ENCODE peak calls at places on chromosome 17, in six cellular contexts. D is ovary, J is sigmoid colon, P is lung, U is cardiac fibroblast, S is ascending aorta. M is an unnamed sample.

GRCh38 chr17:39927928-39928867 is 666 bp downstream of the LRRC3C start:
- DNase-seq in D (peak; percentile 74), J (peak; percentile 85), P (peak; percentile 56), U (peak; percentile 22), S (no peak), M (no peak)

GRCh38 chr17:2053380-2054261 is 1.3 kb upstream of the HIC1 start:
- DNase-seq in D (peak; percentile 93), J (peak; percentile 93), P (no peak), U (peak; percentile 74), S (no peak), M (peak; percentile 76)

GRCh38 chr17:75124041-75124818 is 7.3 kb downstream of the NT5C start:
- DNase-seq in D (peak; percentile 55), J (no peak), P (peak; percentile 77), U (peak; percentile 61), S (no peak), M (no peak)

GRCh38 chr17:17206149-17206912 is at the start of gene PLD6:
- DNase-seq in D (peak; percentile 93), J (peak; percentile 94), P (peak; percentile 86), U (peak; percentile 67), S (peak; percentile 44), M (peak; percentile 63)

GRCh38 chr17:15143524-15143923 is 121.6 kb downstream of the PMP22 start:
- DNase-seq in D (no peak), J (no peak), P (no peak), U (no peak), S (no peak), M (no peak)

GRCh38 chr17:13157656-13158055 is 139.8 kb upstream of the ELAC2 start:
- DNase-seq in D (no peak), J (no peak), P (no peak), U (no peak), S (no peak), M (peak; percentile 41)

GRCh38 chr17:31803494-31804213 is 55.4 kb downstream of the COPRS start:
- DNase-seq in D (no peak), J (no peak), P (no peak), U (no peak), S (no peak), M (no peak)

GRCh38 chr17:66892286-66892685 is 57.4 kb downstream of the CACNG5 start:
- DNase-seq in D (no peak), J (no peak), P (no peak), U (no peak), S (no peak), M (no peak)

GRCh38 chr17:71142333-71142732 is 973.0 kb downstream of the KCNJ2 start:
- DNase-seq in D (no peak), J (no peak), P (no peak), U (no peak), S (no peak), M (no peak)

GRCh38 chr17:77146882-77147281 is 6.1 kb downstream of the SEC14L1 start:
- DNase-seq in D (no peak), J (no peak), P (peak; percentile 55), U (no peak), S (no peak), M (no peak)

GRCh38 chr17:38568845-38569510 is 36.8 kb downstream of the SRCIN1 start:
- DNase-seq in D (no peak), J (no peak), P (no peak), U (no peak), S (no peak), M (no peak)

GRCh38 chr17:36928450-36929125 is 8.7 kb upstream of the LHX1 start:
- DNase-seq in D (no peak), J (no peak), P (no peak), U (no peak), S (no peak), M (no peak)
- H3K4me3 ChIP-seq in D (no peak overlapping the region), J (no peak overlapping the region), P (no peak overlapping the region), U (no peak overlapping the region), S (no peak overlapping the region), M (no peak overlapping the region)

GRCh38 chr17:82586576-82587233 is 61.5 kb downstream of the WDR45B start:
- DNase-seq in D (no peak), J (no peak), P (no peak), U (no peak), S (no peak), M (no peak)
- TF ChIP-seq CTCF in D (no peak), J (no peak), P (no peak), U (no peak), S (no peak), M (no peak)

GRCh38 chr17:8140413-8141029 is 11.7 kb downstream of the PER1 start:
- DNase-seq in D (no peak), J (peak; percentile 72), P (no peak), U (no peak), S (no peak), M (no peak)

GRCh38 chr17:8140058-8140412 is 12.2 kb downstream of the PER1 start:
- DNase-seq in D (peak; percentile 66), J (peak; percentile 78), P (no peak), U (no peak), S (no peak), M (no peak)

GRCh38 chr17:8138366-8138671 is 13.9 kb downstream of the PER1 start:
- DNase-seq in D (no peak), J (no peak), P (no peak), U (no peak), S (no peak), M (no peak)

GRCh38 chr17:8138672-8139371 is 13.4 kb downstream of the PER1 start:
- DNase-seq in D (peak; percentile 98), J (peak; percentile 98), P (peak; percentile 92), U (peak; percentile 99), S (peak; percentile 86), M (peak; percentile 97)

DNA sequence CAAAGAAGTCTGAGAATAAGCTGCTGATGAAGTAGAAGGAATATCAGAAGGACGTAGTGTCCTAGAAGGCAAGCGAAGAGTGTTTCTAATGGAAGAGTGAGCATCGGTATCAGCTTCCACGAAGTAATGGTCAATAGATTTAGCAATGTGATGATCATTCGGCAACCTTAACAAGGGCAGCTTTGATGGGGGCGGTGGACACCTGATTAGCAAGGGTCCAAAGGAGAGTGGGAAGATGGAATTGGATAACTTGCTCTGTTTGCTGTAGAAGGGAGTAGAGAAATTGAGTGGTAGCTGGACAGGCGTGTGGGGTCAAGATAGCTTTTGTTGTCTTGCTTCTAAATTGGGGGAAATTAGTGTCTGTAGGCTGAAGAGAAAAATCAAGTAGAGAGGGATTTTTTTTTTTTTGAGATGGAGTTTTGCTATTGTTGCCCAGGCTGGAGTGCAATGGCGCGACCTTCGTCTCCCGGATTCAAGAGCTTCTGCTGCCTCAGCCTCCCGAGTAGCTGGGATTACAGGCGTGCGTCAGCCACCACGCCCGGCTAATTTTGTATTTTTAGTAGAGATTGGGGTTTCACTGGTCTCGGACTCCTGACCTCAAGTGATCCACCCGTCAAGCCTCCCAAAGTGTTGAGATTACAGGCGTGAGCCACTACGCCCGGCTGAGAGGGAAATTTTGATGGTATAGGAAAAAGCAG is 13.9 kb upstream of the HES7 start:
- DNase-seq in D (peak; percentile 53), J (peak; percentile 63), P (no peak), U (no peak), S (no peak), M (no peak)
- H3K4me3 ChIP-seq in D (peak overlapping the region; percentile 0), J (peak overlapping the region; percentile 17), P (no peak overlapping the region), U (peak overlapping the region; percentile 34), S (no peak overlapping the region), M (peak overlapping the region; percentile 48)

GRCh38 chr17:42980274-42980765 is at the start of gene RUNDC1:
- DNase-seq in D (peak; percentile 92), J (peak; percentile 95), P (peak; percentile 93), U (peak; percentile 86), S (peak; percentile 65), M (peak; percentile 82)

GRCh38 chr17:42979511-42980273 is at the start of gene PTGES3L:
- DNase-seq in D (peak; percentile 52), J (peak; percentile 82), P (no peak), U (peak; percentile 45), S (no peak), M (no peak)

GRCh38 chr17:42984486-42984885 is 4.1 kb downstream of the RUNDC1 start:
- DNase-seq in D (no peak), J (no peak), P (no peak), U (peak; percentile 36), S (no peak), M (no peak)

GRCh38 chr17:42982266-42982665 is 1.9 kb downstream of the RUNDC1 start:
- DNase-seq in D (no peak), J (no peak), P (no peak), U (no peak), S (no peak), M (no peak)

DNA sequence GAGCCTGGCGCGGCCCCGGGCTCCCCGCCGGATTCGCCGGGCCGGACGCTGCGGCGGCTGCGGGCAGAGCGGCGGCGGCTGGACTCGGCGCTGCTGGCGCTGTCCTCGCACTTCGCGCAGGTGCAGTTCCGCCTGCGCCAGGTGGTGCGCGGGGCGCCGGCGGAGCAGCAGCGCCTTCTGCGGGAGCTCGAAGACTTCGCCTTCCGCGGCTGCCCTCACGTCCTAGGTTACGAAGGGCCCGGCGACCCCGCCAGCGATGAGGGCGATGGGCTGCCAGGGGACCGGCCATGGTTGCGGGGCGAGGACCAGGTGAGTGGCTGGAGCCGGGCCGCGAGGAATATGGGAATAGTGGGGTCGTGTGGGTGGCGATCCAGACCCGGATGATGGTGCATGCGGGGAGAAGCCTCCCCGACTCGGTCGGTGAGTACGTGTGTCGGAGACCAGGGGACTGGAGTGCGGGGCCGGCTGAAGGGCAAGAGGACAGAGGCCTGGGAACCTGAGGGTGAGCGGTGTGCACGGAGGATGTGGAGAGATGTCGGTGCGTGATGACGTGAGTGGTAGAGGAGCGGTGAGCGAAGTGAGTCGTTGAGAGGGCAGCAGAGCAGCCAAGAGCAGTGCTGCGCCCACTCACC is 517 bp downstream of the RUNDC1 start:
- DNase-seq in D (peak; percentile 55), J (peak; percentile 75), P (peak; percentile 48), U (peak; percentile 59), S (no peak), M (peak; percentile 34)
- TF ChIP-seq CTCF in D (peak; percentile 12), J (no peak), P (no peak), U (no peak), S (no peak), M (no peak)

DNA sequence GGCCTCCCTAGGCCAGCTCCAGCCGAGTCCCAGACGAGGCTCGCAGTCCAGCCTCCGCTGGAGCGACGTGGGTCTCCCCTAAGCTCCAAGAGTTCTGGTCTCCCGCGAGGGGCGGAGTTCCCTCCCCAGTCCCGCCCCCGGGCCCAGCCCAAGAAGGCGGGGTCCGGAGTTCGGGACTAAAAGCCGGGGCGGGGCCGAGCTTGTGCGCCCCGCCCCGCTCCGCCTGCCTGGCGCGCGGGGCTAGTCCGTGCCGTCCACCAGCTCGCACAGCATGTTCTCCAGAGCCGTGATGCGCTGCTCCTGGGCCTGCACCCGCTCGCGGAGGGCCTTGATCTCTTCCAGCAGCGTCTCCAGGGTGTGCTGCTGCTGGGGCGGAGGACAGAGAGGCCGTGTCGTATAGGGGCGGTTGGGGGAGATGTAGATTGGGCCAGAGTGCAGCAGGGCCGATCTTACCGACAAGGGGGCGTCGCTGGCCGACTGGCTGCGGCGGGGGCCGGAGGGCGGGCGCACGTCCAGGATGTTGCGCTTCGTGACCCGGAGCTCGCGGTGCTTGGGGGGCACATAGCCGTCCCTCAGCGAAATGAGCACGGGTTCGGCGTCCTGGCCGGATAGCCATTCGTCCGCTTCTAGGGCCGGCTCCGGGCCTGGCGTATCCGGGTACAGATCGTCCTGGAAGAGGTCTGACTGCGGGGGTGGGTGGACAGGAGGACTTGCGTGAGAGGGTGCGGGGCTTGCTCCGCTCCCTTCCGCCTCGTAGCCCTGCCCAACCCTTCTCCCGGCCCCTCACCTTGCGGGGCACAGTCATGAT is 7.0 kb downstream of the CORO6 start:
- DNase-seq in D (peak; percentile 90), J (peak; percentile 94), P (peak; percentile 79), U (peak; percentile 78), S (peak; percentile 63), M (peak; percentile 78)
- H3K4me3 ChIP-seq in D (peak overlapping the region; percentile 40), J (peak overlapping the region; percentile 44), P (no peak overlapping the region), U (peak overlapping the region; percentile 41), S (peak overlapping the region; percentile 52), M (peak overlapping the region; percentile 53)